ENCODE peak calls at places on chromosomes 6 and 20, in eight cellular contexts. U is GM23248, D is RWPE1, I is thyroid gland, J is A549, G is breast epithelium, Q is left lung, O is aorta. T is an unnamed sample.

GRCh38 chr20:32804022-32804715 is 15.6 kb upstream of the MAPRE1 start:
- DNase-seq in U (no peak), D (no peak), I (no peak), J (no peak), G (no peak), Q (no peak), O (no peak), T (no peak)

GRCh38 chr6:165986647-165987482 is 180.8 kb downstream of the TBXT start:
- DNase-seq in U (peak; percentile 50), D (peak; percentile 7), I (peak; percentile 41), J (peak; percentile 65), G (no peak), Q (no peak), O (no peak), T (no peak)

GRCh38 chr6:142605922-142606321 is 304.1 kb downstream of the ADGRG6 start:
- DNase-seq in U (peak; percentile 78), D (peak; percentile 17), I (no peak), J (no peak), G (no peak), Q (no peak), O (no peak), T (no peak)

GRCh38 chr20:58395604-58396003 is 6.6 kb downstream of the VAPB start:
- DNase-seq in U (no peak), D (no peak), I (no peak), J (no peak), G (no peak), Q (no peak), O (no peak), T (no peak)

GRCh38 chr20:16423311-16424212 is 149.7 kb downstream of the KIF16B start:
- DNase-seq in U (no peak), D (no peak), I (no peak), J (no peak), G (no peak), Q (no peak), O (no peak), T (no peak)

GRCh38 chr20:59207235-59207634 is 43.6 kb downstream of the ZNF831 start:
- DNase-seq in U (no peak), D (no peak), I (no peak), J (no peak), G (no peak), Q (no peak), O (no peak), T (no peak)

GRCh38 chr6:168031411-168032382 is 34.2 kb downstream of the KIF25 start:
- DNase-seq in U (peak; percentile 79), D (no peak), I (no peak), J (no peak), G (peak; percentile 18), Q (no peak), O (no peak), T (no peak)

GRCh38 chr6:89989742-89990141 is 95.5 kb downstream of the GJA10 start:
- DNase-seq in U (peak; percentile 93), D (no peak), I (peak; percentile 45), J (no peak), G (peak; percentile 68), Q (no peak), O (no peak), T (no peak)

GRCh38 chr20:21608777-21609176 is 94.9 kb upstream of the NKX2-2 start:
- DNase-seq in U (no peak), D (no peak), I (no peak), J (no peak), G (no peak), Q (no peak), O (no peak), T (no peak)

GRCh38 chr6:143400258-143401059 is 50.0 kb downstream of the ADAT2 start:
- DNase-seq in U (no peak), D (no peak), I (peak; percentile 35), J (no peak), G (peak; percentile 24), Q (no peak), O (peak; percentile 62), T (no peak)

GRCh38 chr6:13406781-13407180 is 78.4 kb upstream of the TBC1D7 start:
- DNase-seq in U (no peak), D (no peak), I (no peak), J (peak; percentile 52), G (no peak), Q (no peak), O (no peak), T (no peak)

GRCh38 chr6:15575357-15576037 is 87.3 kb downstream of the DTNBP1 start:
- DNase-seq in U (no peak), D (no peak), I (no peak), J (no peak), G (no peak), Q (no peak), O (no peak), T (no peak)

GRCh38 chr20:44357555-44358130 is 2.1 kb downstream of the HNF4A start:
- DNase-seq in U (no peak), D (no peak), I (no peak), J (no peak), G (no peak), Q (no peak), O (no peak), T (no peak)

GRCh38 chr6:132648356-132648755 is 10.6 kb downstream of the TAAR1 start:
- DNase-seq in U (peak; percentile 57), D (peak; percentile 38), I (no peak), J (peak; percentile 1), G (no peak), Q (no peak), O (no peak), T (no peak)

GRCh38 chr6:116005508-116005855 is 55.2 kb downstream of the FRK start:
- DNase-seq in U (peak; percentile 14), D (no peak), I (no peak), J (no peak), G (no peak), Q (no peak), O (no peak), T (no peak)

DNA sequence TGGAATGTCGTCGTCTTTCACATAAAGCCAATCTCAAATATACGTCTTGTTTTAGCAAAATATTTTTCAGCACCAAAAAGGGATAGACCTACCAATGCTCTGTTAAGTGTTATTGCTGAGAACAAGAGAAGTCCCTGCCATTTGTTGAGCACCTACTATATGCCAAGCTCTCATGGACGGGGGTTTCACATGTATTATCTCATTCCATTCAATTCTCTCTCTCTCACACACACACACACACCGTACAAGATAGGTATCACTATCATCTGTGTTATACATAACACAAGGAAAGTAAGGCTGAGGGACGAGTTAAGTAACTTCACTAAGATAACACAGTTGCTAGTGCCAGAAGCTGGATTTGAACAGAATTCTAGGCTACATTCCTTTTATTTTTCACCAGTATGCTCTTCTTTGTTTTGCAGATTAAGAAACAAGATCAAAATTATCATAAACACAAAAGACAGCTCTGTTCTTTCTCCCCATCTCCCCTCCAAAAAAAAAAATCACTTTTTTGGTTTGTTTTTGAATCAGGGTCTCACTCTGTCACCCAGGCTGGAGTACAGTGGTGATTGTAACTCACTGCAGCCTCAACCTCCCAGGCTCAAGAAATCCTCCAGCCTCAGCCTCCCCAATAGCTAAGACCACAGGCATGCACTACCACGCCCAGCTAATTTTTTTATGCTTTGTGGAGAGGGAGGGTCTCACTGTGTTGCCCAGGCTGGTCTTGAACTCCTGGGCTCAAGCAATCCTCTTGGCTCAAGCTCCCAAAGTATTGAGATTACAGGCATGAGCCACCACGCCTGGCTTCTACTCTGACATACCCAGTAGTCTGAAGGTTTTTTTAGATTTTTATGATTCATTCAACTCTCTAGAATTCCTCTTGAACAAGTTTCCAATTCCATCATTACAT is 1.0 kb upstream of the ARHGAP18 start:
- DNase-seq in U (peak; percentile 13), D (no peak), I (no peak), J (no peak), G (no peak), Q (no peak), O (no peak), T (no peak)
- H3K27ac ChIP-seq in U (peak overlapping the region; percentile 75), D (no peak overlapping the region), I (peak overlapping the region; percentile 83), J (peak overlapping the region; percentile 70), G (no peak overlapping the region), Q (no peak overlapping the region), O (no peak overlapping the region), T (no peak overlapping the region)

GRCh38 chr6:92848901-92849300 is 570.5 kb downstream of the EPHA7 start:
- DNase-seq in U (no peak), D (no peak), I (no peak), J (no peak), G (no peak), Q (no peak), O (no peak), T (no peak)

GRCh38 chr6:92848459-92848858 is 570.9 kb downstream of the EPHA7 start:
- DNase-seq in U (no peak), D (no peak), I (no peak), J (no peak), G (no peak), Q (no peak), O (no peak), T (no peak)

GRCh38 chr6:92847988-92848387 is 571.4 kb downstream of the EPHA7 start:
- DNase-seq in U (no peak), D (no peak), I (no peak), J (no peak), G (no peak), Q (no peak), O (no peak), T (no peak)

GRCh38 chr6:92849636-92850035 is 569.7 kb downstream of the EPHA7 start:
- DNase-seq in U (no peak), D (peak; percentile 4), I (no peak), J (no peak), G (no peak), Q (no peak), O (no peak), T (no peak)
- H3K27ac ChIP-seq in U (no peak overlapping the region), D (no peak overlapping the region), I (no peak overlapping the region), J (no peak overlapping the region), G (no peak overlapping the region), Q (no peak overlapping the region), O (no peak overlapping the region), T (no peak overlapping the region)

GRCh38 chr20:5864873-5865582 is 85.3 kb downstream of the TRMT6 start:
- DNase-seq in U (peak; percentile 64), D (peak; percentile 52), I (no peak), J (peak; percentile 37), G (no peak), Q (no peak), O (no peak), T (no peak)
- H3K27ac ChIP-seq in U (no peak overlapping the region), D (no peak overlapping the region), I (no peak overlapping the region), J (no peak overlapping the region), G (no peak overlapping the region), Q (no peak overlapping the region), O (no peak overlapping the region), T (no peak overlapping the region)

DNA sequence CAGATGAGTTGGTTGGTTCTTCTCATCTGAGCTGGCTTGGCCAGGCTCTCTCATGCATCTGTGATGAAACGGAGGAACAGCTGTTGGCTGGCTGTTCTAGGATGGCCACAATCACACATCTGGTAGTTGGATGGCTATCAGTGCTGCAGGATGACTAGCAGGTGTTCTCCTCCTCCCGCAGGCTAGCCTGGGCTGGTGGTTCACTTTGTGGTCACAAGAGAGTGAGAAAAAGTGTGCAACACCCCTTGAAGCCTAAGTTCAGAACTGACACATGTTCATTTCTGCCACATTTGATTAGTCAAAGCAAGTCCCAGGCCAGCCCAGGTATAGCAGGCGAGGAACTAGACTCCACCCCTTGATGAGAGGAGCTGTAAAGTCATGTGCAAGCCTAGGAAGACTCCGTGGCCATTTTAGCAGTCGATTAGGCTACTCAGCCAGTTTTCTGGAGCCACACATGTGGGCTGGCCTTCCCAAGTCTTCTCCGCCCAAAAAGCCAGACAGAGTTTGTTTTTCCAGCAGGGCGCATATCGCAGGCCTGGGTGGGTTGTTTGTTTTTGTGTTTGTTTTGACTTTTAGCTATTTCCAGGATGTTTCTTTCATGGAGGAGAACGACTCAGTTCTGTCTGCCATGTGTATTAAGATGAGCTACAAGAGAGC is 120.8 kb downstream of the ISM1 start:
- DNase-seq in U (peak; percentile 41), D (no peak), I (no peak), J (no peak), G (no peak), Q (no peak), O (no peak), T (no peak)
- H3K27ac ChIP-seq in U (peak overlapping the region; percentile 85), D (no peak overlapping the region), I (no peak overlapping the region), J (no peak overlapping the region), G (peak overlapping the region; percentile 76), Q (peak overlapping the region; percentile 28), O (no peak overlapping the region), T (no peak overlapping the region)